ENCODE peak calls at places on chromosome 20, in six cellular contexts. I, G, C, Y, W and Q are unnamed samples.

GRCh38 chr20:10641467-10641866 is 32.3 kb downstream of the JAG1 start:
- DNase-seq in I (no peak), G (no peak), C (no peak), Y (no peak), W (no peak), Q (no peak)

GRCh38 chr20:51862796-51863195 is 60.5 kb upstream of the SALL4 start:
- DNase-seq in I (no peak), G (no peak), C (no peak), Y (peak), W (no peak), Q (no peak)

GRCh38 chr20:18832801-18833200 is 19.2 kb downstream of the SCP2D1 start:
- DNase-seq in I (no peak), G (no peak), C (no peak), Y (no peak), W (no peak), Q (no peak)

GRCh38 chr20:49281059-49281912 is 3.4 kb upstream of the ZNFX1 start:
- DNase-seq in I (no peak), G (no peak), C (no peak), Y (peak), W (no peak), Q (no peak)

GRCh38 chr20:4898282-4898681 is 103.0 kb downstream of the SLC23A2 start:
- DNase-seq in I (no peak), G (no peak), C (no peak), Y (peak), W (no peak), Q (no peak)

GRCh38 chr20:3712279-3712873 is at the start of gene SIGLEC1:
- DNase-seq in I (no peak), G (peak), C (peak), Y (no peak), W (no peak), Q (no peak)

GRCh38 chr20:48186915-48187314 is 401.6 kb upstream of the SULF2 start:
- DNase-seq in I (no peak), G (no peak), C (no peak), Y (no peak), W (no peak), Q (no peak)

GRCh38 chr20:20837574-20838021 is 125.2 kb upstream of the RALGAPA2 start:
- DNase-seq in I (peak), G (peak), C (peak), Y (peak), W (peak), Q (no peak)

GRCh38 chr20:58708246-58708931 is 15.8 kb downstream of the NPEPL1 start:
- DNase-seq in I (peak), G (peak), C (no peak), Y (no peak), W (no peak), Q (peak)

GRCh38 chr20:59571591-59572314 is 32.6 kb upstream of the PHACTR3 start:
- DNase-seq in I (peak), G (peak), C (peak), Y (peak), W (peak), Q (peak)

DNA sequence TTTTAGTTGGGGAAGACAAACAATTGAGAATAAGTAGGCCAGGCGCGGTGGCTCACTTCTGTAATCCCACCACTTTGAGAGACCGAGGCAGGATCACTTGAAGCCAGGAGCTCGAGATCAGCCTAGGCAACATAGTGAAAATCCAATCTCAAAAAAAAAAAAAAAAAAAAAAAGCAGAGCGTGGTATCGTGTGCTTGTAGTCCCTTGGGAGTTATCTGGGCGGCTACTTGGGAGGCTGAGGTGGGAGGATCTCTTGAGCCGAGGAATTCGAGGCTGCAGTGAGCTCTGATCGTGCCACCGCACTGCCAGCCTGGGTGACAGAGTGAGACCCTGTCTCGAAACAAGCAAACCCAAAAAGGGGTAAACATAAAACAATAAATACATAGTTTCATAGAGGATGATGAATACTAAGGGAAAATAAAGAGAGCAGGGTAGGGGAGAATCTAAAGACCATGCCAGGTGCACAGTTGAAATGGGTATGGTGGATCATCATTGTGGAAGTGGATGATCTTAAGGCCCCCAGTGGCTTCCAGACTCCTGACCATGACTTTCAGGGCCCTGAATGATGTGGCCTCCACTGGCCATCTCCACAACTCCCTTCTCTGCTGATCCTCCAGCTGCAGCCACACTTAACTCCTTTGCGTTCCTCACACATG is 947 bp downstream of the POFUT1 start:
- DNase-seq in I (no peak), G (no peak), C (no peak), Y (no peak), W (no peak), Q (no peak)
- TF ChIP-seq CTCF in I (no peak), G (no peak), C (no peak), Y (no peak), W (no peak), Q (no peak)

GRCh38 chr20:35618032-35618371 is 2.4 kb downstream of the SPAG4 start:
- DNase-seq in I (no peak), G (no peak), C (no peak), Y (no peak), W (no peak), Q (no peak)
- TF ChIP-seq CTCF in I (no peak), G (no peak), C (no peak), Y (no peak), W (no peak), Q (no peak)

DNA sequence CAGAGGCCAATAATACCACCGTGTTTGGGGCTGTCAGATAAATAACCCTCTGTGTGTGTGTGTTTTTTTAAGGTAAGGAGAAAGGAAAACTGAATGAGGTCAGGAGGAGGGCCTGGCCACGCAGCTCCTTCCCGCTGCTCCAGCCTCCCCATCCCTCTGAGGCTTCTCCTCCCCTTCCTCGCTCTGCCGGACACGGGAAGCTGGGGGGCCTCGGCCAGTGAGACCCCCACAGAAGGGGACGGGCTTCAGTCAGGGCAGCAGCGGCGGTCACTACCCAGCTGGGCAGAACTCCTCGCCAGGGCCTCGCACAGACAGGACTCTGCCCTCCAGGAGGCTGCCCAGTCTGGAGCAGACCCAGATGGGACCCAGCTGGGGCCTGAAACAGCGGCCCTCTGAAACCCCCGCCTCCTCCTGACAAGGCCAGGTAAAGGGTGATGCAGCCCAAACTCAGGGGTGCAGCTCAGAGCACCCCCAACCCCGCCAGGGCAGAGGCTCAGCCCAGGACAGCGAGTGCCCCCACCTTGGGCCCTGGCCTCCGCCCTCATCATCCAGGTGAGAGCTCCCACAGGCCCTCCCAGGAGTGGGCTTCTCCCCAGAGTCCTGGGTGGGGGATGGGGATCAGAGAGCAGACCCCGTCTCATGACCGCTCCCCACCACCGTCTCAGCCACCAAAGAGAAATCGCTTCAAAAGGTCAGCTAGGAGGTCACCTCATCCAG is 2.3 kb downstream of the EEF1A2 start:
- DNase-seq in I (peak), G (no peak), C (no peak), Y (no peak), W (no peak), Q (no peak)
- TF ChIP-seq CTCF in I (no peak), G (no peak), C (peak), Y (no peak), W (peak), Q (no peak)

GRCh38 chr20:2463616-2464365 is 6.8 kb downstream of the SNRPB start:
- DNase-seq in I (no peak), G (no peak), C (no peak), Y (no peak), W (no peak), Q (no peak)
- TF ChIP-seq CTCF in I (no peak), G (no peak), C (no peak), Y (no peak), W (no peak), Q (no peak)